ENCODE peak calls at places on chromosome 12, in ten cellular contexts. N is Panc1, P is HFFc6, R is mucosa of descending colon, I is upper lobe of right lung, O is fibroblast of pulmonary artery, G is Peyer's patch, Q is lower leg skin, E is GM13976, A is left ventricle myocardium inferior. J is an unnamed sample.
A peak's percentile ranks its signal among the peaks of the same experiment; 100 is the strongest.

GRCh38 chr12:88219861-88220260 is 77.8 kb downstream of the TMTC3 start:
- DNase-seq in N (no peak), P (no peak), R (no peak), I (no peak), O (no peak), G (no peak), Q (no peak), E (no peak), A (no peak), J (no peak)

GRCh38 chr12:32988982-32989381 is 92.4 kb upstream of the PKP2 start:
- DNase-seq in N (no peak), P (no peak), R (no peak), I (no peak), O (peak; percentile 21), G (no peak), Q (no peak), E (no peak), A (no peak), J (no peak)

GRCh38 chr12:121128908-121129704 is 3.6 kb upstream of the P2RX7 start:
- DNase-seq in N (no peak), P (no peak), R (peak; percentile 85), I (peak; percentile 90), O (peak; percentile 62), G (peak; percentile 65), Q (peak; percentile 81), E (peak; percentile 82), A (peak; percentile 78), J (peak; percentile 93)

GRCh38 chr12:87381747-87382146 is 647.5 kb downstream of the C12orf50 start:
- DNase-seq in N (no peak), P (no peak), R (no peak), I (no peak), O (no peak), G (no peak), Q (no peak), E (no peak), A (no peak), J (no peak)

GRCh38 chr12:106282457-106283097 is 20.0 kb upstream of the TCP11L2 start:
- DNase-seq in N (no peak), P (peak; percentile 64), R (no peak), I (no peak), O (peak; percentile 78), G (no peak), Q (peak; percentile 18), E (peak; percentile 53), A (peak; percentile 38), J (peak; percentile 58)

GRCh38 chr12:67193705-67194104 is 75.5 kb upstream of the CAND1 start:
- DNase-seq in N (no peak), P (no peak), R (no peak), I (no peak), O (peak; percentile 56), G (no peak), Q (no peak), E (peak; percentile 3), A (no peak), J (peak; percentile 54)

GRCh38 chr12:52007158-52007921 is 594 bp downstream of the TAMALIN start:
- DNase-seq in N (no peak), P (no peak), R (peak; percentile 81), I (no peak), O (peak; percentile 45), G (no peak), Q (peak; percentile 46), E (peak; percentile 72), A (peak; percentile 60), J (peak; percentile 65)

GRCh38 chr12:29149691-29150382 is 759 bp downstream of the FAR2 start:
- DNase-seq in N (no peak), P (no peak), R (peak; percentile 67), I (no peak), O (no peak), G (no peak), Q (no peak), E (peak; percentile 36), A (no peak), J (peak; percentile 6)

GRCh38 chr12:103912069-103912468 is 18.1 kb upstream of the HSP90B1 start:
- DNase-seq in N (no peak), P (no peak), R (no peak), I (no peak), O (no peak), G (no peak), Q (no peak), E (no peak), A (no peak), J (no peak)

GRCh38 chr12:572532-572899 is 90.7 kb downstream of the NINJ2 start:
- DNase-seq in N (peak; percentile 17), P (no peak), R (no peak), I (no peak), O (peak; percentile 10), G (no peak), Q (no peak), E (no peak), A (no peak), J (peak; percentile 33)

GRCh38 chr12:27316947-27317346 is 15.7 kb upstream of the BMAL2 start:
- DNase-seq in N (no peak), P (no peak), R (no peak), I (no peak), O (no peak), G (no peak), Q (no peak), E (no peak), A (no peak), J (no peak)

GRCh38 chr12:113987261-113988063 is 21.3 kb upstream of the RBM19 start:
- DNase-seq in N (no peak), P (no peak), R (no peak), I (no peak), O (no peak), G (no peak), Q (no peak), E (no peak), A (no peak), J (no peak)

GRCh38 chr12:86194721-86195120 is 61.5 kb downstream of the MGAT4C start:
- DNase-seq in N (no peak), P (no peak), R (no peak), I (no peak), O (no peak), G (no peak), Q (no peak), E (no peak), A (no peak), J (no peak)

GRCh38 chr12:52248541-52249035 is 15.5 kb downstream of the KRT7 start:
- DNase-seq in N (no peak), P (no peak), R (no peak), I (no peak), O (no peak), G (no peak), Q (no peak), E (peak; percentile 17), A (no peak), J (no peak)

DNA sequence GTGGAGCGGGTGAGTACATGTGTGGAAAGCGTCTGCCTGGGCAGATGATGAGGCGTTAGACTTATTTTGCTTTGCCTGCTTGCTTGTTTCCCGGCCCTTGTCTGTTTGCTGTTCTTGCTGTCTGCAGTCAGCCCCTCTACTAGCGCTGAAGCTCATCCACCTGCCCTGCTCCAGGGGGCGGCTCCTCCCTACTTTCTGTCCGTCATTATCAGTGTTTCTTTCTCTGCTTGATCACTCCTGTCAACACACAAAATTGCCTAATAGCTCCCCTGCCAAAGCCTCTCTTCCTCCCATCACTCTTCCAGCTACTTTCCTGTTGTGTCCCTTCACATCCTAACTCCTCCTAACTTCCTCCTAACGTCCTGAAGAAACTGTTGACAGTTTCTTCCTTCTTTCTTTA is 34.9 kb upstream of the GALNT8 start:
- DNase-seq in N (no peak), P (no peak), R (no peak), I (no peak), O (no peak), G (no peak), Q (no peak), E (no peak), A (no peak), J (no peak)
- TF ChIP-seq CTCF in N (no peak), P (no peak), R (no peak), I (no peak), O (no peak), G (no peak), Q (no peak), E (no peak), A (peak; percentile 7), J (no peak)

DNA sequence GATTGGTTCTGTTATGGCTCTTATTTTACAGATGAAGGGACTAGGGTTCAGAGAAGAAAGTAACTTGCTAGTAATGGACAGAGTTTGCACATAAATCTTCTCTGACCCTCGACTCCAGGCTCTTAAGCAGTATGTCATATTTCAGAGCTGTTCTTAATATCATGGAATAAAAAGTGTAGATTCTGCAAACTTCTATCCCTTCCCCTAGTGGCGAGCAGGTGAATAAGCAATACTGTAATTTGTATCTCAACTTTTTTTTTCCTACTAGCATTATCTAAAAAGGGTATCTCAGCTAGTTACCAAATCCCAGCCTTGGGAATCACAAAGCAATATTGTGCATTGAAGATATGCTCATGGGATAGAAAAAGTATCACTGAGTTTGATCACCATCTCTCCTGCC is 83.2 kb downstream of the ANO4 start:
- DNase-seq in N (no peak), P (no peak), R (no peak), I (no peak), O (no peak), G (no peak), Q (no peak), E (no peak), A (no peak), J (no peak)
- TF ChIP-seq CTCF in N (peak; percentile 20), P (peak; percentile 56), R (no peak), I (no peak), O (peak; percentile 44), G (no peak), Q (no peak), E (no peak), A (no peak), J (no peak)

GRCh38 chr12:55743131-55743921 is 404 bp downstream of the GDF11 start:
- DNase-seq in N (no peak), P (peak; percentile 65), R (peak; percentile 80), I (peak; percentile 84), O (peak; percentile 74), G (peak; percentile 71), Q (no peak), E (peak; percentile 84), A (peak; percentile 45), J (peak; percentile 67)

GRCh38 chr12:55741978-55742377 is 944 bp upstream of the GDF11 start:
- DNase-seq in N (no peak), P (no peak), R (no peak), I (no peak), O (no peak), G (no peak), Q (no peak), E (no peak), A (no peak), J (no peak)

GRCh38 chr12:55743967-55744931 is 1.3 kb downstream of the GDF11 start:
- DNase-seq in N (no peak), P (no peak), R (no peak), I (no peak), O (no peak), G (no peak), Q (no peak), E (no peak), A (peak; percentile 16), J (no peak)

GRCh38 chr12:55745361-55746146 is 2.6 kb downstream of the GDF11 start:
- DNase-seq in N (no peak), P (no peak), R (no peak), I (no peak), O (peak; percentile 50), G (no peak), Q (no peak), E (no peak), A (peak; percentile 28), J (no peak)

GRCh38 chr12:55742719-55743130 is at the start of gene GDF11:
- DNase-seq in N (no peak), P (peak; percentile 72), R (peak; percentile 83), I (peak; percentile 83), O (peak; percentile 75), G (no peak), Q (no peak), E (peak; percentile 88), A (peak; percentile 84), J (peak; percentile 83)
- TF ChIP-seq CTCF in N (no peak), P (no peak), R (no peak), I (no peak), O (no peak), G (no peak), Q (no peak), E (no peak), A (no peak), J (no peak)

GRCh38 chr12:56315626-56316473 is at the start of gene CNPY2:
- DNase-seq in N (peak; percentile 99), P (peak; percentile 98), R (peak; percentile 97), I (peak; percentile 98), O (peak; percentile 98), G (peak; percentile 95), Q (peak; percentile 94), E (peak; percentile 96), A (peak; percentile 96), J (peak; percentile 98)
- TF ChIP-seq CTCF in N (no peak), P (peak; percentile 68), R (no peak), I (no peak), O (no peak), G (no peak), Q (no peak), E (peak; percentile 26), A (peak; percentile 27), J (no peak)